ENCODE peak calls at places on chromosome 10, in five cellular contexts. M is lower lobe of right lung, Q is lung, T is mammary epithelial cell, P is mesenchymal stem cell. O is an unnamed sample.

GRCh38 chr10:124573726-124574455 is 112.3 kb downstream of the LHPP start:
- DNase-seq in M (no peak), Q (no peak), T (no peak), P (no peak), O (no peak)

GRCh38 chr10:16509996-16510395 is 11.7 kb downstream of the C1QL3 start:
- DNase-seq in M (no peak), Q (no peak), T (peak; percentile 25), P (peak; percentile 42), O (no peak)

GRCh38 chr10:44935201-44935960 is 24.2 kb upstream of the RASSF4 start:
- DNase-seq in M (no peak), Q (no peak), T (peak; percentile 89), P (peak; percentile 93), O (no peak)

GRCh38 chr10:93826355-93826754 is 67.4 kb upstream of the SLC35G1 start:
- DNase-seq in M (no peak), Q (no peak), T (no peak), P (peak; percentile 4), O (no peak)

GRCh38 chr10:92434385-92434784 is 139.5 kb downstream of the IDE start:
- DNase-seq in M (no peak), Q (no peak), T (no peak), P (no peak), O (no peak)

GRCh38 chr10:50850576-50851340 is 34.7 kb downstream of the A1CF start:
- DNase-seq in M (no peak), Q (no peak), T (no peak), P (no peak), O (no peak)

GRCh38 chr10:47024399-47025252 is 113.4 kb downstream of the PTPN20 start:
- DNase-seq in M (peak; percentile 63), Q (peak; percentile 41), T (peak; percentile 42), P (peak; percentile 16), O (peak; percentile 50)

GRCh38 chr10:82762641-82763040 is 887.6 kb downstream of the NRG3 start:
- DNase-seq in M (no peak), Q (no peak), T (no peak), P (no peak), O (no peak)

GRCh38 chr10:71767420-71768035 is 5.8 kb downstream of the VSIR start:
- DNase-seq in M (peak; percentile 73), Q (no peak), T (no peak), P (peak; percentile 37), O (no peak)

GRCh38 chr10:46520941-46521340 is 35.5 kb downstream of the GPRIN2 start:
- DNase-seq in M (peak; percentile 50), Q (no peak), T (peak; percentile 78), P (no peak), O (no peak)

GRCh38 chr10:71312840-71313789 is 5.9 kb upstream of the SLC29A3 start:
- DNase-seq in M (peak; percentile 25), Q (peak; percentile 41), T (no peak), P (no peak), O (no peak)

GRCh38 chr10:124291009-124291671 is 127.6 kb downstream of the OAT start:
- DNase-seq in M (peak; percentile 82), Q (peak; percentile 38), T (no peak), P (peak; percentile 85), O (no peak)

GRCh38 chr10:78865931-78866717 is 202.6 kb upstream of the ZMIZ1 start:
- DNase-seq in M (no peak), Q (peak; percentile 17), T (no peak), P (no peak), O (no peak)

GRCh38 chr10:13399236-13399635 is 51.1 kb upstream of the SEPHS1 start:
- DNase-seq in M (no peak), Q (no peak), T (no peak), P (no peak), O (no peak)

GRCh38 chr10:69846252-69847000 is 44.7 kb downstream of the COL13A1 start:
- DNase-seq in M (no peak), Q (no peak), T (no peak), P (no peak), O (no peak)

DNA sequence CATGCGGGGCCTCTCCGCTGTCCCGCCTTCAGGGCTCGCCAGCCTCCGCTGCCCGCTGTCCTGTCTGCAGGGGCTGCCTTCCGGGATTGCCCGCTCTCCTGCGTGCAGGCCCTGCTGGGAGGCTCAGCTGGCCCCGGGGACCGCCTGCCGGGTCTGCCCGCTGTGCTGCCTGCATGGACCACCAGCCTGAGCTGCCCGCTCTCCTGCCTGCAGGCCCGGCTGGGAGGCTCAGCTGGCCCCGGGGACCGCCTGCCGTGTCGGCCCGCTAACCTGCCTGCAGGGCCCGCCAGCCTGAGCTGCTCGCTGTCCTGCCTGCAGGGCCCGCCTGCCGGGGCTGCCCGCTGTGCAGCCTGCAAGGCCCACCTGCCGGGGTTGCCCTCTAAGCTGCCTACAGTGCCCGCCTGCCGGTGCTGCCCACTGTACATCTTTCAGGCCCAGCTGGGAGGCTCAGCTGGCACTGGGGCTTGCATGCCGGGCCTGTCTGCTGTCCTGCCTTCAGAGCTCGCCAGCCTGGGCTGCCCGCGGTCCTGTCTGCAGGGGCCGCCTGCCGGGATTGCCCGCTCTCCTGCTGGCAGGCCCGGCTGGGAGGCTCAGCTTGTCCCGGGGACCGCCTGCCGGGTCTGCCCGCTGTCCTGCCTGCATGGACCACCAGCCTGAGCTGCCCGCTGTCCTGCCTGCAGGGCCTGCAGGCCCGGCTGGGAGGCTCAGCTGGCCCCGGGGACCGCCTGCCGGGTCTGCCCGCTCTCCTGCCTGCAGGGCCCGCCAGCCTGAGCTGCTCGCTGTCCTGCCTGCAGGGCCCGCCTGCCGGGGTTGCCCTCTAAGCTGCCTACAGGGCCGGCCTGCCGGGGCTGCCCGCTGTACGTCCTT is 165.1 kb downstream of the GLRX3 start:
- DNase-seq in M (peak; percentile 83), Q (peak; percentile 78), T (no peak), P (no peak), O (peak; percentile 29)
- H3K9me3 ChIP-seq in M (peaks cover 30% of the 10 kb centered on the region), Q (peaks cover 8% of the 10 kb centered on the region), T (peaks cover 14% of the 10 kb centered on the region), P (peaks cover 57% of the 10 kb centered on the region), O (no peaks in the 10 kb centered on the region)

GRCh38 chr10:133614830-133615580 is 11.6 kb downstream of the FRG2B start:
- DNase-seq in M (no peak), Q (no peak), T (no peak), P (no peak), O (no peak)
- H3K9me3 ChIP-seq in M (no peaks in the 10 kb centered on the region), Q (no peaks in the 10 kb centered on the region), T (peaks cover 19% of the 10 kb centered on the region), P (no peaks in the 10 kb centered on the region), O (no peaks in the 10 kb centered on the region)

DNA sequence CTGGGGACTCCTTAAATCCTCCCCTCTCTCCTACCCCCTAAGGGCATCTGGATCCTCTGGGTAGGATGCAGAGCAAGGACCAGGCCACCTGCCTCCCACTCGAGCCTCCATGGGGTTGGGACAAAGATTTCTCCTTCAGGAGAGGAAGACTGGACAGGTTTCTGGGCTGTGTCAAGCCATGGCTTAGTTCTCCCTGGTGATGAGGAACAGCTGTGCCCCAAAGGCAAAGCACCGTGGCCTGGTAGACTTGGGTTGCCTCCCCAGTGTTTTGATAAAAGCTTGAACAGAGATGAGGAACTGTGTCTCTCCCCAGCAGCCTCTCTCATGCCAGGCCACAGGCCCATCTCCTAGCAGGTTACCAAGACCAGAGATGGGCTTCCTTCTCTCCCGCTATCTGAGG is 238.3 kb downstream of the WDR11 start:
- DNase-seq in M (no peak), Q (no peak), T (no peak), P (no peak), O (no peak)
- H3K9me3 ChIP-seq in M (no peaks in the 10 kb centered on the region), Q (no peaks in the 10 kb centered on the region), T (no peaks in the 10 kb centered on the region), P (no peaks in the 10 kb centered on the region), O (no peaks in the 10 kb centered on the region)

DNA sequence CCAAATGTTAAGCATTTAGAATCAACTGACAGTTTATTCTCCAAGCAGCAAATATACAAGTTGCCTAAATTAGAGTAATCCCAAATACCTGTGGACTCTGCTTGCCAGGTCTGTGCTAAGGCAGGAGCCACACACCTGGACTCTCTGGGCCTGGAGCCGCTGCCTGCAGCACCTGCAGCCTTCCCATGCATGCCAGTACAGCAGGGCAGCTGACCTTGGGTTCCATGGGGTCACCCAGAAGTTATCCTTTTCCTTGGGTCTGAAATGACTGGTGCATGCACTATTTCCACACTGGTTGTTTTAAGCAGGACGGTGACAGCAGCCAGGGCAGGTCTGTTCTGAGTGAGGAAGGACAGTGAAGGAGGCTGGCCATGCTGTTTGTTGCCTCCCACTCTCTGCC is 573.2 kb downstream of the GLRX3 start:
- DNase-seq in M (no peak), Q (no peak), T (no peak), P (no peak), O (no peak)
- H3K9me3 ChIP-seq in M (no peaks in the 10 kb centered on the region), Q (no peaks in the 10 kb centered on the region), T (peaks cover 38% of the 10 kb centered on the region), P (no peaks in the 10 kb centered on the region), O (peaks cover 2% of the 10 kb centered on the region)

GRCh38 chr10:30425336-30426075 is 8.5 kb upstream of the MAP3K8 start:
- DNase-seq in M (no peak), Q (no peak), T (no peak), P (no peak), O (no peak)
- H3K9me3 ChIP-seq in M (no peaks in the 10 kb centered on the region), Q (no peaks in the 10 kb centered on the region), T (no peaks in the 10 kb centered on the region), P (no peaks in the 10 kb centered on the region), O (no peaks in the 10 kb centered on the region)

GRCh38 chr10:77771851-77772250 is 134.2 kb upstream of the KCNMA1 start:
- DNase-seq in M (no peak), Q (no peak), T (no peak), P (no peak), O (no peak)

GRCh38 chr10:77768046-77768445 is 130.4 kb upstream of the KCNMA1 start:
- DNase-seq in M (no peak), Q (no peak), T (no peak), P (no peak), O (no peak)

GRCh38 chr10:77770868-77771175 is 133.2 kb upstream of the KCNMA1 start:
- DNase-seq in M (no peak), Q (no peak), T (no peak), P (no peak), O (no peak)

GRCh38 chr10:77771450-77771849 is 133.8 kb upstream of the KCNMA1 start:
- DNase-seq in M (no peak), Q (no peak), T (no peak), P (no peak), O (no peak)

DNA sequence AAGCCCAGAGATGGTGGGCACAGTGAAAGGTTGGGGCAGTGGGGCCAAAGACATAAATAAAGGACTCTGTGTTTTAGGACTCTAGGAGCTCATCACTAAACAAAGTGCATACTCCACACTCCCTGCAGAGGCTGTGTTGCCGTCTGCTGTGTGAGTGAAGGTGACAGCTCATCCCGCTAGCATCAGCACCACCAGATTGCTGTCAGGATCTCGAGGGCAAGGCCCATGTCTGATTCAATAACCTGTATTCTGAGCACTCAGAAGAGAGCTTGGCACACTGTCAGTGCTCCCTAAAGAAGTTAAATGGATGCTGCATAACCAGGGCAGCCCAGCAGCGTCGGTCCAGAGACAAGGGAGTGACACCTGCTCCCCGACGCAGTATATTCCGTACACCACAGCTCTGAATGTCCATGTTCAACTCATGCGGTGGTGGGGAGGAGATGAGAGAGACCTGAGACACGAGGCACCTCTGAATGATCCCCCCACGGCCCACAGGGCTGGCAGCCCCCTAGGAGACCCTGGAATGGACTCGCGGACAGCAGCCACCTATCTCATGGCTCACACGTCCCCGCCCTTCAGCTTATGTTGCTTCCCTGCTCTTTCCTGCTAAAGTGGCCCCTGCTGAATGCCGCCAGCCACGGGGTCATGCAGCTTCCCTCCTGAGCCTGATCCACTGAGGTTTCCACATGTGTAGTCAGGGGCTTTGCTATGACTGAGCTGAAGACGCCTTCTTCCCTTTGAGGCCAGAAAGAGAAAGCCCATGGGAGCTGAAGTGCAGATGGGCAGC is 132.7 kb upstream of the KCNMA1 start:
- DNase-seq in M (no peak), Q (no peak), T (no peak), P (no peak), O (no peak)
- H3K9me3 ChIP-seq in M (no peaks in the 10 kb centered on the region), Q (no peaks in the 10 kb centered on the region), T (no peaks in the 10 kb centered on the region), P (no peaks in the 10 kb centered on the region), O (no peaks in the 10 kb centered on the region)